ENCODE peak calls at places on chromosomes 16 and 17, in five cellular contexts. Q is activated B cell treated with CpG ODN at 0.5 μM for 24 hours, U is body of pancreas, G is HepG2, A is Peyer's patch. V is an unnamed sample.

GRCh38 chr16:8901318-8901861 is 19.2 kb downstream of the LITAFD start:
- DNase-seq in Q (no peak), U (no peak), A (no peak), G (no peak), V (no peak)

GRCh38 chr17:27396941-27397340 is 59.3 kb upstream of the KSR1 start:
- DNase-seq in Q (no peak), U (no peak), G (no peak), A (no peak), V (no peak)

GRCh38 chr17:6425407-6425806 is 9.5 kb downstream of the AIPL1 start:
- DNase-seq in G (no peak), A (no peak), U (no peak), Q (no peak), V (no peak)

GRCh38 chr17:61496957-61497653 is 44.9 kb downstream of the TBX4 start:
- DNase-seq in A (no peak), U (no peak), G (peak), Q (no peak), V (no peak)

GRCh38 chr17:45709889-45710288 is 74.2 kb upstream of the CRHR1 start:
- DNase-seq in Q (no peak), U (no peak), G (no peak), A (no peak), V (no peak)

GRCh38 chr16:1113889-1114526 is 18.0 kb upstream of the C1QTNF8 start:
- DNase-seq in A (no peak), Q (no peak), G (no peak), U (no peak), V (no peak)

GRCh38 chr16:48824271-48824670 is 214.3 kb upstream of the N4BP1 start:
- DNase-seq in A (peak), Q (no peak), U (no peak), G (no peak), V (no peak)

GRCh38 chr16:11609474-11610120 is 22.9 kb upstream of the LITAF start:
- DNase-seq in A (no peak), U (no peak), G (no peak), Q (no peak), V (no peak)

GRCh38 chr16:680967-681745 is 946 bp downstream of the STUB1 start:
- DNase-seq in Q (no peak), A (peak), U (peak), G (peak), V (no peak)

GRCh38 chr17:10067446-10068143 is 130.8 kb downstream of the GAS7 start:
- DNase-seq in G (no peak), Q (no peak), A (no peak), U (no peak), V (no peak)

GRCh38 chr17:31832748-31833147 is 26.3 kb downstream of the COPRS start:
- DNase-seq in Q (no peak), U (no peak), G (no peak), A (no peak), V (no peak)

GRCh38 chr16:31484491-31485171 is 1.7 kb downstream of the SLC5A2 start:
- DNase-seq in U (no peak), A (peak), Q (no peak), G (peak), V (no peak)

GRCh38 chr17:51322390-51323029 is 62.2 kb downstream of the UTP18 start:
- DNase-seq in U (no peak), A (no peak), G (peak), Q (no peak), V (no peak)

GRCh38 chr17:44039829-44040635 is 25.3 kb upstream of the TMEM101 start:
- DNase-seq in Q (no peak), U (no peak), A (no peak), G (no peak), V (no peak)
- TF ChIP-seq CTCF in Q (no peak), U (no peak), A (no peak), G (no peak), V (no peak)

GRCh38 chr17:67628580-67629013 is 89.1 kb upstream of the NOL11 start:
- DNase-seq in Q (no peak), A (no peak), G (peak), U (peak), V (no peak)
- TF ChIP-seq CTCF in Q (no peak), A (no peak), G (peak), U (peak), V (peak)

DNA sequence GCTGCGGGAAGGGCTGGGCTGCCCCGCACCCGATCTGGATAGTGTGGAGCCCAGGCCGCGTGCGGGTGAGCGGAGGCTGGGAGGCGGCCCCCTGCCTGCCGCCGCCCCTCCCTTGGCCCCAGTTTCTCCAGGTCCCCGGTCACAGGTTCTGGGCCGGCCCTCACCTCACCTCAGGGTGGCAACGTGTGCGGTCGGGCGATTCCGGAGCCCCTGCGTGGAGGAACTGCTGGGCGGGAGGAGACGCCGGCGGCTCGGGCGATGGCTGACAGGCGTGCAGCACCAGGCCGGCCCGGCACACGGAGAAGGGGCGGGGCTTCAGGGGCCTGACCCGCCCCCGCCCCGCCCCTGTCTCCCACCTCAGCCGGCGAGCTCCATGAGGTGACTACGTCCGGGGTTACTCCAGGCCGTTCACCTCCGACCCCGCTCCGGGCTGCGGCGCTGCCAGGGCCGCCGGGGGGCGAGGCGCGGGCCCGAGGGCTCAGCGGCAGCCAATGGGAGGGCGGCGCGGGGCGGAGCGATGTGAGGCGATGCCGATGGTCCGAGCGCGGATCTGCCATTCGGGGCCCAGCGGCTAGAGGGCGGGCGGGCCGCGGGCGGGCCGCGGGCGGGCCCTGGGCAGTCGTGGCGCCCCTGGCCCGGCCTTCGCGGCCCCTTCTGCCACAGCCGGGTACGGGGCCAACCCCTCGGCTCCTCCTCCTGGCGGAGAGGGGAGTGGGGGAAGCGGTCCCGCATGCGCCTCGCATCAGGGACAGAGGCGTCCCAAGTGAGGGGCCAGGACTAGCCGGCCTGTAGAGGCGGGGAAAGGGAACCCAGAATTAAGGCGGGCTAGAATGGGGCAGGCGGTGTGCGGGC is 16.7 kb upstream of the C17orf78 start:
- DNase-seq in G (peak), Q (peak), A (peak), U (peak), V (peak)
- TF ChIP-seq CTCF in G (no peak), Q (no peak), A (peak), U (peak), V (peak)

DNA sequence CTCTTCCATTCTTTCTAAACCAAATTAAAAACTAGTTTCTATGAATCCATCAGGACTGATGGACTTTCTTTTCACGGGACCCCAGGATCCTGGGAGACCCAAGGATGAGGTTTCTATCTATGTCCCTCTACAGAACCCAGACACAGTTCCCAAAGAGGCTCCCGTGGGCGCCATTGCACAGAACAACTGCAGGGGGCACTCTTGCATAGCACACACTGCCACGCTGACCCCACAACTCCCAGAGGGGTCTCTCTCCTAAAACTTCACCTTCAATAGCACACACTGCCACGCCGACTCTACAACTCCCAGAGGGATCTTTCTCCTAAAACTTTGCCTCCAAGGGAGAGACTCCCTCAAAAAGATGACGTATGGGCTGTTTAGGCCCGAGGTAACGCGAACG is 9.0 kb downstream of the ABR start:
- DNase-seq in U (no peak), A (no peak), G (no peak), Q (no peak), V (no peak)
- TF ChIP-seq CTCF in U (no peak), A (no peak), G (no peak), Q (no peak), V (peak)

GRCh38 chr16:85894266-85894665 is 4.7 kb upstream of the IRF8 start:
- DNase-seq in Q (no peak), A (peak), G (peak), U (no peak), V (no peak)
- TF ChIP-seq CTCF in Q (no peak), A (peak), G (peak), U (peak), V (no peak)

DNA sequence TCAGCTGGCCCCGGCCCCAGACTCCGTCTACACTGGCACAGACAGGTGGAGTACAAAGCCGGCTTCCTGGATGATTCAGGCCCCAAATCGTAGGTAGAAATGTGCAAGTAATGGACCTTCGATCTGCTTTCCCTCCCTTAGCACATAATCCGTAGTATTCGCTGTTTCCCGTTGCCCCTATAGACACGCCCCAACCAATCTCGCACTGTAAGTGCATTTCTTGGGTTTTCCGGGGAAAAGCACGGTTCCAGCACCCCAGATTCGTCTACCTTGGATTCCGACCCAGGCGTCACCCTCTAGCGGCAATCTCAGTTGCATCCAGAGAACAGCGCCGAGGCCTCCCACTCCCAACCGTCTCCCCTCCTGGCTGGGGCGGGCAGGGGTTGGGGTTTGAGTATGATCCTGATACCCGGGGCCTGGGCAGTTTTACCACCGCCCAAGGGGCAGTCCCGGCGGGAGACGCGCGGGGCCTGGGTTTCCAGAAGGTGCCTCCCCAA is 12.1 kb upstream of the FOXF1 start:
- DNase-seq in A (no peak), G (no peak), U (no peak), Q (no peak), V (no peak)
- TF ChIP-seq CTCF in A (no peak), G (no peak), U (no peak), Q (no peak), V (peak)

DNA sequence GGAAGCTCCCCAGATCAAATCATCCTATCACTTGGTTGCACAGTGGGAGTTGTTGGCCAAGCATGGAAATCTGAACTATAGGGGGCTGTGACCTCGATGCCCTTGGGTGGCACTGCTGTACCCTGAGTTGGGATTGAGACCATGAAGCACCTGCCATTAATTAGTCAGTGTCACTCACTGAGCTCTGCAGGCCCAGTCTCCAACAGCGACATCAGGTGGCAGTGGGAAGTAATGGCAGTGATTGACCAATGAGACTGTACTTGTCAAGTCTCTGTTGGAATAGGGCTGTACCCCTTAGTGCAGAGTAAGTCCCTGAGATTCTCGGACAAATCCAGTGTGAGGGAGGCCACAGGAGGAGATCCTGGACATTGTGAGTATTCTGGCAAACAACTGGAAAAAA is 118.0 kb upstream of the RPL38 start:
- DNase-seq in U (no peak), A (no peak), Q (no peak), G (no peak), V (no peak)
- TF ChIP-seq CTCF in U (no peak), A (no peak), Q (no peak), G (peak), V (peak)

GRCh38 chr17:42517516-42517915 is 18.5 kb upstream of the NAGLU start:
- DNase-seq in A (peak), Q (peak), U (peak), G (peak), V (peak)
- TF ChIP-seq CTCF in A (peak), Q (peak), U (peak), G (peak), V (peak)

V was measured in progenitor cell of endocrine pancreas.